ENCODE peak calls at places on chromosomes 3 and 15, in four cellular contexts. U is K562, A is HCT116, Z is HepG2. Q is an unnamed sample.

GRCh38 chr3:66693461-66693912 is 192.7 kb upstream of the LRIG1 start:
- DNase-seq in U (no peak), A (no peak), Z (no peak), Q (no peak)

GRCh38 chr3:72372161-72372560 is 476.1 kb downstream of the SHQ1 start:
- DNase-seq in U (no peak), A (no peak), Z (no peak), Q (no peak)

GRCh38 chr3:44098666-44099065 is 143.0 kb upstream of the TOPAZ1 start:
- DNase-seq in U (no peak), A (no peak), Z (no peak), Q (no peak)

GRCh38 chr3:127929818-127930217 is 14.8 kb downstream of the KBTBD12 start:
- DNase-seq in U (no peak), A (no peak), Z (no peak), Q (no peak)

GRCh38 chr3:53255360-53255774 is 455 bp downstream of the TKT start:
- DNase-seq in U (no peak), A (no peak), Z (no peak), Q (no peak)

GRCh38 chr15:51450001-51450400 is 108.5 kb downstream of the GLDN start:
- DNase-seq in U (no peak), A (peak; percentile 72), Z (peak; percentile 13), Q (no peak)

GRCh38 chr3:30306896-30307295 is 299.5 kb upstream of the TGFBR2 start:
- DNase-seq in U (no peak), A (no peak), Z (no peak), Q (no peak)

GRCh38 chr15:65996901-65997300 is 127.6 kb downstream of the RAB11A start:
- DNase-seq in U (no peak), A (no peak), Z (no peak), Q (no peak)

GRCh38 chr15:35130245-35130644 is 45.1 kb upstream of the NANOGP8 start:
- DNase-seq in U (no peak), A (no peak), Z (no peak), Q (no peak)

GRCh38 chr3:153595186-153595815 is 433.3 kb downstream of the RAP2B start:
- DNase-seq in U (no peak), A (peak; percentile 24), Z (peak; percentile 18), Q (peak; percentile 32)

GRCh38 chr3:19934098-19934566 is at the start of gene EFHB:
- DNase-seq in U (peak; percentile 75), A (peak; percentile 39), Z (peak; percentile 39), Q (no peak)

GRCh38 chr3:80035021-80035420 is 267.2 kb upstream of the ROBO1 start:
- DNase-seq in U (no peak), A (no peak), Z (no peak), Q (no peak)

GRCh38 chr3:120129718-120130117 is 35.5 kb upstream of the GSK3B start:
- DNase-seq in U (no peak), A (no peak), Z (no peak), Q (no peak)

GRCh38 chr3:42066516-42067181 is 24.5 kb upstream of the TRAK1 start:
- DNase-seq in U (no peak), A (no peak), Z (peak; percentile 48), Q (no peak)

GRCh38 chr3:29255854-29256696 is 24.8 kb upstream of the RBMS3 start:
- DNase-seq in U (no peak), A (no peak), Z (no peak), Q (no peak)

GRCh38 chr3:38454884-38455638 is 1.4 kb downstream of the ACVR2B start:
- DNase-seq in U (peak; percentile 87), A (no peak), Z (peak; percentile 81), Q (no peak)

GRCh38 chr15:28169361-28169760 is 70.2 kb upstream of the OCA2 start:
- DNase-seq in U (no peak), A (no peak), Z (no peak), Q (no peak)

GRCh38 chr3:30260747-30261146 is 345.7 kb upstream of the TGFBR2 start:
- DNase-seq in U (no peak), A (no peak), Z (no peak), Q (no peak)

GRCh38 chr3:83435173-83435572 is 1523.6 kb upstream of the CADM2 start:
- DNase-seq in U (no peak), A (no peak), Z (no peak), Q (no peak)

GRCh38 chr15:34855397-34855796 is 60.0 kb upstream of the ACTC1 start:
- DNase-seq in U (no peak), A (no peak), Z (no peak), Q (no peak)

GRCh38 chr3:21356402-21356801 is 394.6 kb downstream of the ZNF385D start:
- DNase-seq in U (no peak), A (no peak), Z (no peak), Q (no peak)

GRCh38 chr3:8713901-8714759 is 19.5 kb upstream of the CAV3 start:
- DNase-seq in U (peak; percentile 70), A (peak; percentile 24), Z (peak; percentile 13), Q (no peak)

GRCh38 chr3:89571707-89572106 is 464.3 kb downstream of the EPHA3 start:
- DNase-seq in U (no peak), A (no peak), Z (no peak), Q (no peak)

GRCh38 chr15:24898715-24899278 is 56.0 kb upstream of the SNRPN start:
- DNase-seq in U (no peak), A (no peak), Z (no peak), Q (no peak)

GRCh38 chr3:187736418-187736871 is 8.8 kb downstream of the BCL6 start:
- DNase-seq in U (no peak), A (no peak), Z (no peak), Q (no peak)

GRCh38 chr15:65331811-65332210 is 27.3 kb downstream of the RNU5B-1 start:
- DNase-seq in U (no peak), A (no peak), Z (no peak), Q (no peak)

GRCh38 chr15:90895571-90896117 is 7.5 kb upstream of the MAN2A2 start:
- DNase-seq in U (peak; percentile 58), A (no peak), Z (no peak), Q (no peak)

GRCh38 chr3:15206662-15207576 is 873 bp downstream of the CAPN7 start:
- DNase-seq in U (no peak), A (no peak), Z (peak; percentile 53), Q (no peak)

GRCh38 chr3:170848294-170848917 is 21.6 kb downstream of the RPL22L1 start:
- DNase-seq in U (no peak), A (no peak), Z (no peak), Q (no peak)

GRCh38 chr3:85255954-85256353 is 297.2 kb downstream of the CADM2 start:
- DNase-seq in U (no peak), A (no peak), Z (no peak), Q (no peak)

GRCh38 chr15:81481326-81481725 is 107.3 kb upstream of the TMC3 start:
- DNase-seq in U (no peak), A (no peak), Z (no peak), Q (no peak)
- H3K27me3 ChIP-seq in U (peaks cover 9% of the 10 kb centered on the region), A (peaks cover 27% of the 10 kb centered on the region), Z (no peaks in the 10 kb centered on the region), Q (no peaks in the 10 kb centered on the region)

DNA sequence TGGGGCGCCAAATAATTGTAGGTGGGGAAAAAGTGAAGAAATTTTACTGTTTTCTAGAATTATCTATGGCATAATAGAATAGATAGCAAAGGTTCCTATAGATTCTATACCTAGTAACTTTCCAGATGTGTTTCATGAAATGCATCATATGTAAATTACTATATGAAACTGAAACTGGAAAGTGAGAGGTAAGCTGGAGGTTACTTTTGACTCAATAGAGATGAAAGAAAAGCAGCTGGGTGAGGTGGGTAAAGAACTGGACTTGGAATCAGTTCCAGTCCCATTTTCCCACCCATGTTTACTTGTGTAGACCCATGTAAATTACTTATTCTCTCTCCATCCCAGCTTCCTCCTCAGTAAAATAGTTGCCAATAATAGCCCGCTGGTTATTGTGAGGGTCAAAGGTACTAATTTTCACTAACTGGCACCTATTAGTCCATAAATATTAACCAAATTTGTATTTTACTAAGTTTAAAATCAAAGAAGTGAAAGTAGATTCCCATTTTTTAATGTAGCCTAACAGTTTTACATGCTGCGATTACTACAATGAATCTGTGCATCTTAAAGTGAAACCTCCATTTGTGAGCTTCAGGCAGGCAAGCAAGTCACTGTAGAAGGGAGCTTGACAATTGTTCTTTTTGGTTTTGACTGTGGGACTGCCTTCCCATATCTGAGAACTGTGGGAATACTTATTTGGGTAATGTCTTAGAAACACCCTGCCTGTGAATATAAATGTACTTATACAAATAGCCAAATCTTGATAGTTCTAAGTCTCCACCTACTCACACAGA is 312.1 kb downstream of the SLC9A9 start:
- DNase-seq in U (no peak), A (no peak), Z (no peak), Q (no peak)
- TF ChIP-seq TCF7L2 in U (no peak), A (no peak), Z (no peak), Q (no peak)

GRCh38 chr3:152428577-152428976 is 159.8 kb downstream of the MBNL1 start:
- DNase-seq in U (no peak), A (no peak), Z (no peak), Q (no peak)
- TF ChIP-seq SIN3A in U (no peak), A (no peak), Z (no peak), Q (no peak)

GRCh38 chr3:126903521-126903920 is 79.4 kb upstream of the PLXNA1 start:
- DNase-seq in U (no peak), A (no peak), Z (no peak), Q (no peak)

GRCh38 chr3:126908752-126909275 is 74.1 kb upstream of the PLXNA1 start:
- DNase-seq in U (peak; percentile 73), A (no peak), Z (no peak), Q (no peak)

GRCh38 chr3:126911162-126912026 is 71.5 kb upstream of the PLXNA1 start:
- DNase-seq in U (peak; percentile 60), A (peak; percentile 76), Z (peak; percentile 21), Q (peak; percentile 32)

GRCh38 chr3:126910231-126910630 is 72.7 kb upstream of the PLXNA1 start:
- DNase-seq in U (no peak), A (no peak), Z (no peak), Q (no peak)

DNA sequence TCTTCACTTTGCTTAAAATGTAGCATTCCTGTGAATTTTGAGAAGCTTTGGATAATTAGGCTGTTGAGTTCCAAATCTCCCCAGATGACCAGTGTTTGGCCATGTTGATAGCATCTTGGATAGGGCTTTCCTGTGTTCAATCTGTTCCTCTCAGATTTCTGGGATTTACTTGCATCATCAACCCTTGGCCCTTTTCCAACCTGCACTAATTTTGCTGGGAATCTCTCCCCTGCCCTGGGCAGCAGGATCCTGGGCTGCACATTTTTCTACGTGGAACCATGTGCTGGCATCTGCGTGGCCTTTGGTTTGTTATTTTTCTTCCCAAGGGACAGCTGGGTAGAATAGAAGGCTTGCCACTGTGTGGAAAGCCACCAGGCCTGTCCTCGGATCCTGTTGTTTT is 75.4 kb upstream of the PLXNA1 start:
- DNase-seq in U (no peak), A (no peak), Z (no peak), Q (no peak)
- H3K27me3 ChIP-seq in U (no peaks in the 10 kb centered on the region), A (no peaks in the 10 kb centered on the region), Z (no peaks in the 10 kb centered on the region), Q (no peaks in the 10 kb centered on the region)

DNA sequence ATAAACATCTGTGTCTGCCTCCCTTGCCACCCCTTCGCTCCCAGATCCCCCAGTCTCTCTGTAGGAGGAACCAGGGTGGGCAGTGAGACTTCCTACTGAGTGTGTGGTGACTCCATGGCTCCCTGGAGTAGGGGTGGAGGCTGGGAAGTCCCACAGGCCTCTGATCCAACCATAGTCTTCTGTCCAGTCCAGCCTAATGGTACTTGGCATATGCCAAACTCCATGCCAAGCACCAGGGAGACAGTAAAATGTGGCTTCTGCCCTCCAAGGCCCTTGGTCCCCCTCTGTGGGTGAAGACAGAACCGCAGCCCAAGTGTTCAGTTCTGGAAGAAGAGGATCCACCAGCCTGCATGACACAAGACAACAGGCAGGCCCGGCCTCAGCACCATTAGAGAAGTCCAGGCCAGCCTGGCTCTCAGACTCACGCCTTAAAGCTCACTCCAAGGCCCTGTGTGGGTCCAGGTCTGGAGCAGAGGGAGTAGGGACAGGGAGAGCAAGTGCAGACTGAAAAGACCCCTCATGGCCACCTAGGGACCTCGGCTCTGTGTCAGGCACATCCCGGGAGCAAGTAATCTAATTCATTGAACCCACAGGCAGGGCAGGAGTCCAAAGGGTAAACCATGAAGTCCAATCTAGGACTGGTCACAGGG is 112.7 kb downstream of the ETFA start:
- DNase-seq in U (no peak), A (no peak), Z (no peak), Q (no peak)
- TF ChIP-seq TCF7L2 in U (no peak), A (no peak), Z (no peak), Q (no peak)

Q was measured in Panc1.